ENCODE peak calls at places on chromosome 15, in six cellular contexts. U is GM10248, D is GM13976, O is left kidney, H is SK-N-SH, C is neuronal stem cell. P is an unnamed sample.

GRCh38 chr15:80210612-80211554 is 41.1 kb downstream of the CTXND1 start:
- DNase-seq in U (peak; percentile 43), D (peak; percentile 37), O (no peak), C (no peak), H (no peak), P (no peak)

GRCh38 chr15:97691799-97692198 is 268.7 kb upstream of the ARRDC4 start:
- DNase-seq in C (no peak), D (no peak), H (no peak), U (no peak), O (no peak), P (no peak)

GRCh38 chr15:74768099-74768770 is 13.6 kb upstream of the CSK start:
- DNase-seq in U (no peak), O (no peak), D (no peak), C (no peak), H (peak; percentile 47), P (no peak)

GRCh38 chr15:69031013-69032001 is 16.8 kb downstream of the NOX5 start:
- DNase-seq in U (peak; percentile 48), O (peak; percentile 83), D (peak; percentile 59), H (peak; percentile 83), C (peak; percentile 30), P (no peak)

GRCh38 chr15:55873024-55873745 is 120.2 kb downstream of the NEDD4 start:
- DNase-seq in C (no peak), D (no peak), H (peak; percentile 10), O (peak; percentile 26), U (no peak), P (no peak)

GRCh38 chr15:29124581-29125381 is 144.8 kb downstream of the NSMCE3 start:
- DNase-seq in H (no peak), C (no peak), D (no peak), O (peak; percentile 41), U (no peak), P (no peak)

GRCh38 chr15:89740137-89740536 is 10.9 kb downstream of the MESP1 start:
- DNase-seq in C (peak; percentile 69), U (peak; percentile 81), D (peak; percentile 80), H (peak; percentile 84), O (peak; percentile 90), P (peak; percentile 74)

GRCh38 chr15:83164409-83165404 is 42.9 kb downstream of the HDGFL3 start:
- DNase-seq in U (no peak), D (no peak), C (no peak), H (no peak), O (no peak), P (no peak)

GRCh38 chr15:85579957-85580694 is 199.7 kb downstream of the AKAP13 start:
- DNase-seq in D (no peak), H (no peak), U (peak; percentile 44), C (no peak), O (peak; percentile 25), P (no peak)

GRCh38 chr15:57751177-57751800 is 44.8 kb downstream of the POLR2M start:
- DNase-seq in D (peak; percentile 45), H (peak; percentile 48), U (peak; percentile 26), C (peak; percentile 26), O (peak; percentile 78), P (peak; percentile 27)

GRCh38 chr15:92519709-92520108 is 126.0 kb downstream of the ST8SIA2 start:
- DNase-seq in U (no peak), O (no peak), C (no peak), H (no peak), D (no peak), P (no peak)

GRCh38 chr15:56786966-56787365 is 53.7 kb upstream of the ZNF280D start:
- DNase-seq in C (no peak), D (peak; percentile 57), U (peak; percentile 61), H (no peak), O (no peak), P (no peak)

GRCh38 chr15:74664028-74664616 is 31.7 kb downstream of the EDC3 start:
- DNase-seq in D (no peak), O (no peak), U (no peak), H (no peak), C (no peak), P (no peak)

GRCh38 chr15:61132211-61132610 is 96.9 kb downstream of the RORA start:
- DNase-seq in U (no peak), D (no peak), H (no peak), C (no peak), O (no peak), P (no peak)

GRCh38 chr15:48677821-48678220 is 32.3 kb upstream of the FBN1 start:
- DNase-seq in H (no peak), U (no peak), O (no peak), C (no peak), D (no peak), P (no peak)

P was measured in MM.1S.